ENCODE peak calls at places on chromosome 11, in nine cellular contexts. J, W, L, V, O, R, B, C and E are unnamed samples.

GRCh38 chr11:118910309-118911112 is 15.2 kb downstream of the BCL9L start:
- DNase-seq in V (peak; percentile 33), R (peak; percentile 88), B (peak; percentile 71), L (peak; percentile 94), J (peak; percentile 81), O (peak; percentile 86), C (no peak), W (peak; percentile 98), E (peak; percentile 87)

GRCh38 chr11:58963551-58964075 is 24.3 kb downstream of the GLYATL1 start:
- DNase-seq in L (peak; percentile 82), J (peak; percentile 89), B (no peak), V (no peak), R (no peak), W (peak; percentile 26), O (no peak), C (no peak), E (no peak)

GRCh38 chr11:70493891-70494290 is 95.6 kb downstream of the CTTN start:
- DNase-seq in C (no peak), R (no peak), L (no peak), J (no peak), B (no peak), W (peak; percentile 43), O (peak; percentile 15), V (no peak), E (peak; percentile 1)

GRCh38 chr11:15208570-15209222 is 94.0 kb downstream of the INSC start:
- DNase-seq in B (peak; percentile 46), C (peak; percentile 80), V (peak; percentile 65), R (no peak), J (peak; percentile 27), O (peak; percentile 67), L (peak; percentile 71), W (peak; percentile 92), E (peak; percentile 51)

GRCh38 chr11:102135256-102135655 is 25.0 kb downstream of the YAP1 start:
- DNase-seq in L (no peak), O (no peak), C (no peak), W (no peak), R (no peak), J (no peak), V (no peak), B (no peak), E (no peak)

GRCh38 chr11:87022738-87023137 is 15.0 kb upstream of the TMEM135 start:
- DNase-seq in O (no peak), R (no peak), W (no peak), B (no peak), J (no peak), L (no peak), C (no peak), V (no peak), E (no peak)

GRCh38 chr11:22304337-22304961 is 33.7 kb upstream of the SLC17A6 start:
- DNase-seq in V (no peak), R (no peak), C (peak; percentile 21), W (no peak), O (no peak), J (peak; percentile 12), B (no peak), L (peak; percentile 41), E (no peak)

GRCh38 chr11:59801981-59802638 is 8.5 kb downstream of the MRPL16 start:
- DNase-seq in V (no peak), L (no peak), W (peak; percentile 65), J (peak; percentile 24), B (no peak), O (no peak), R (no peak), C (no peak), E (no peak)

GRCh38 chr11:102256251-102256650 is 61.0 kb upstream of the BIRC3 start:
- DNase-seq in C (no peak), W (peak; percentile 73), R (no peak), V (no peak), O (no peak), B (no peak), L (peak; percentile 55), J (peak; percentile 98), E (no peak)

GRCh38 chr11:94557391-94557790 is 9.8 kb upstream of the PIWIL4 start:
- DNase-seq in R (no peak), W (no peak), B (no peak), V (no peak), L (no peak), O (no peak), C (no peak), J (no peak), E (no peak)

GRCh38 chr11:128621491-128622136 is 34.3 kb upstream of the ETS1 start:
- DNase-seq in W (peak; percentile 98), V (no peak), L (peak; percentile 97), B (no peak), J (peak; percentile 29), R (no peak), C (no peak), O (peak; percentile 70), E (no peak)

GRCh38 chr11:65425971-65426838 is 3.6 kb downstream of the NEAT1 start:
- DNase-seq in W (no peak), V (no peak), J (peak; percentile 84), C (no peak), R (peak; percentile 97), B (peak; percentile 16), L (peak; percentile 89), O (no peak), E (no peak)

GRCh38 chr11:108302121-108302785 is 79.4 kb downstream of the ATM start:
- DNase-seq in C (no peak), J (peak; percentile 57), W (no peak), O (no peak), L (peak; percentile 44), B (no peak), V (no peak), R (no peak), E (no peak)

GRCh38 chr11:57180141-57180561 is 1.6 kb upstream of the LRRC55 start:
- DNase-seq in J (no peak), W (peak; percentile 51), R (no peak), B (no peak), C (no peak), V (no peak), L (no peak), O (no peak), E (no peak)

GRCh38 chr11:124896821-124897391 is 759 bp downstream of the ROBO4 start:
- DNase-seq in V (no peak), O (peak; percentile 43), L (no peak), J (no peak), B (no peak), W (peak; percentile 80), C (no peak), R (no peak), E (peak; percentile 79)

GRCh38 chr11:16603245-16603644 is 135.2 kb upstream of the C11orf58 start:
- DNase-seq in C (no peak), R (no peak), W (peak; percentile 50), B (no peak), V (no peak), J (no peak), L (no peak), O (peak; percentile 52), E (no peak)

GRCh38 chr11:10400856-10401255 is 54.2 kb upstream of the AMPD3 start:
- DNase-seq in J (no peak), O (no peak), R (no peak), V (no peak), W (no peak), L (no peak), C (no peak), B (no peak), E (no peak)

GRCh38 chr11:4480577-4481539 is 1.6 kb upstream of the OR52K1 start:
- DNase-seq in J (peak; percentile 77), L (no peak), B (no peak), R (peak; percentile 36), C (no peak), V (no peak), W (peak; percentile 65), O (no peak), E (no peak)

GRCh38 chr11:27807594-27807993 is 107.3 kb upstream of the BDNF start:
- DNase-seq in V (no peak), R (peak; percentile 45), C (no peak), B (no peak), J (no peak), L (peak; percentile 57), O (no peak), W (peak; percentile 73), E (no peak)

GRCh38 chr11:116371146-116371545 is 401.6 kb downstream of the BUD13 start:
- DNase-seq in B (no peak), L (no peak), C (no peak), V (no peak), O (no peak), W (no peak), R (peak; percentile 32), J (no peak), E (no peak)
- H3K4me3 ChIP-seq in B (no peak overlapping the region), L (no peak overlapping the region), C (no peak overlapping the region), V (no peak overlapping the region), O (no peak overlapping the region), W (no peak overlapping the region), R (no peak overlapping the region), J (no peak overlapping the region), E (no peak overlapping the region)

DNA sequence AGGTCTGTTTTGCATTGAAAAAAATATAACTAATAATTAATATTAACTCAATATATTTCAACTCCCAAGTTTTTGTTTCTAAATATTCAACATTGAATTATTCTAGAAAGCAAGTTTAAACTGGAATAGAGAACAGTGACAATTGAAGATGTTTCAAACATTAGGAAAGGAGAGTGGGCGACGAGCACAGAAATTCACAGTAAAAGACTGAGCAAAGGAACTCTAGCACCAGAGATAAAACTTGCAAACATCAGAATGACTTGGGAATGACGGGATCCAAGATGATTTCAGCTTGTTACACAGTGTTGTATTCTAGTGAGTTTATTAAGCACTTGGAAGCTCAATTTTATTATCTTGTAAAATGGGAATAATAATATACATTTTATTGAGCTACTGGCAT is 56.6 kb upstream of the CNTN5 start:
- DNase-seq in J (no peak), B (no peak), C (no peak), W (no peak), R (no peak), O (no peak), V (no peak), L (no peak), E (no peak)
- TF ChIP-seq CTCF in J (no peak), B (no peak), C (no peak), W (no peak), R (no peak), O (no peak), V (no peak), L (no peak), E (no peak)

DNA sequence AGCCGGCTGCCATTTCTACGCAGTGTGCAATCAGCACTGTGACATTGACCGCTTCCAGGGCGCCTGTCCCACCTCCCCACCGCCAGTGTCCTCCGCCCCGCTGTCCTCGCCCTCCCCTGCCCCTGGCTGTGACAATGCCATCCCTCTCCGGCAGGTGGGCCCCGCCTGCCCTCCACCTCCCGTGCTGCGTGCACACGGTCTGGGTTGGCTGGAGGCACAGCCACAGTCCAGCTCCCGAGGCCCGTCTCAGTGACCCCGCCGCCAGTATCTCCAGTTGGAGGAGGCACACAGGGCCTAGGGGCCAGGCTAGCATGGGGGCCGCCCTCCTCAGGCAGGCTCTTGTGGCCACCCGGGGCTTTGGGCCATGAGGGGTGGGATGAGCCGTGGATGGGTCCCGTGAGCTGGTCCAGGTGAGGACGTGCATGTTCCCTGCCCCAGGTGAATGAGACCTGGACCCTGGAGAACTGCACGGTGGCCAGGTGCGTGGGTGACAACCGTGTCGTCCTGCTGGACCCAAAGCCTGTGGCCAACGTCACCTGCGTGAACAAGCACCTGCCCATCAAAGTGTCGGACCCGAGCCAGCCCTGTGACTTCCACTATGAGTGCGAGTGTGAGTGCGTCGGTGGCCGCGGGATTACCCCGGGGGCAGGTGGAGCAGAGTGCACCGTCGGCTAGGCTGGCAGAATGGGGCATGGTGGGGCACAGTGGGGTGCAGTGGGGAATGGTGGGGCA is 29.7 kb downstream of the MUC5B start:
- DNase-seq in O (no peak), W (no peak), V (no peak), J (no peak), L (no peak), B (no peak), C (no peak), R (no peak), E (no peak)
- H3K9me3 ChIP-seq in O (no peaks in the 10 kb centered on the region), W (no peaks in the 10 kb centered on the region), V (no peaks in the 10 kb centered on the region), J (peaks cover 14% of the 10 kb centered on the region), L (no peaks in the 10 kb centered on the region), B (no peaks in the 10 kb centered on the region), C (peaks cover 11% of the 10 kb centered on the region), R (no peaks in the 10 kb centered on the region), E (no peaks in the 10 kb centered on the region)

GRCh38 chr11:46332093-46332567 is 15.1 kb upstream of the DGKZ start:
- DNase-seq in O (no peak), C (no peak), R (no peak), B (no peak), W (peak; percentile 70), V (no peak), L (no peak), J (no peak), E (no peak)
- H3K4me3 ChIP-seq in O (no peak overlapping the region), C (no peak overlapping the region), R (no peak overlapping the region), B (no peak overlapping the region), W (peak overlapping the region; percentile 50), V (peak overlapping the region; percentile 54), L (no peak overlapping the region), J (no peak overlapping the region), E (no peak overlapping the region)